ENCODE peak calls at places on chromosomes 6 and 20, in four cellular contexts. Q is K562, X is H1, A is HepG2. T is an unnamed sample.
A peak's percentile ranks its signal among the peaks of the same experiment; 100 is the strongest.

GRCh38 chr20:49104365-49104648 is 58.2 kb downstream of the CSE1L start:
- DNase-seq in X (no peak), Q (no peak), A (no peak), T (no peak)

GRCh38 chr6:93293399-93294271 is 125.7 kb downstream of the EPHA7 start:
- DNase-seq in X (no peak), Q (no peak), A (no peak), T (no peak)

GRCh38 chr6:107185570-107185969 is 70.3 kb upstream of the BEND3 start:
- DNase-seq in Q (peak; percentile 21), X (no peak), A (peak; percentile 29), T (no peak)

GRCh38 chr6:169326067-169326799 is 72.6 kb upstream of the THBS2 start:
- DNase-seq in X (peak; percentile 23), Q (peak; percentile 30), A (peak; percentile 54), T (peak; percentile 44)

GRCh38 chr6:90429713-90430112 is 133.1 kb upstream of the BACH2 start:
- DNase-seq in A (no peak), X (no peak), Q (peak; percentile 48), T (peak; percentile 29)

GRCh38 chr6:30915591-30915946 is 1.5 kb downstream of the VARS2 start:
- DNase-seq in Q (peak; percentile 81), A (peak; percentile 76), X (no peak), T (peak; percentile 55)

GRCh38 chr20:54047741-54048140 is 22.7 kb downstream of the BCAS1 start:
- DNase-seq in X (no peak), Q (no peak), A (no peak), T (no peak)

GRCh38 chr20:59776626-59777320 is 156.7 kb downstream of the SYCP2 start:
- DNase-seq in A (no peak), Q (no peak), X (no peak), T (no peak)

GRCh38 chr6:2749972-2750600 is 636 bp downstream of the MYLK4 start:
- DNase-seq in A (peak; percentile 46), Q (peak; percentile 87), X (no peak), T (peak; percentile 43)

GRCh38 chr6:131212024-131212423 is 76.8 kb downstream of the AKAP7 start:
- DNase-seq in Q (no peak), X (no peak), A (no peak), T (no peak)

GRCh38 chr6:22251331-22251730 is 45.5 kb downstream of the PRL start:
- DNase-seq in A (no peak), X (no peak), Q (no peak), T (no peak)

GRCh38 chr6:81362246-81362645 is 390.2 kb downstream of the TENT5A start:
- DNase-seq in Q (no peak), A (no peak), X (no peak), T (no peak)

GRCh38 chr6:154951400-154952200 is 43.5 kb upstream of the TIAM2 start:
- DNase-seq in A (no peak), Q (peak; percentile 33), X (no peak), T (no peak)

GRCh38 chr20:46683939-46684750 is 5.1 kb downstream of the TP53RK start:
- DNase-seq in Q (peak; percentile 92), X (no peak), A (no peak), T (no peak)

GRCh38 chr6:146289816-146290588 is 253.6 kb upstream of the RAB32 start:
- DNase-seq in X (no peak), A (no peak), Q (no peak), T (no peak)

GRCh38 chr20:50678213-50678898 is 13.0 kb downstream of the RIPOR3 start:
- DNase-seq in A (peak; percentile 94), X (no peak), Q (peak; percentile 49), T (no peak)

GRCh38 chr6:154245542-154245941 is 111.1 kb downstream of the IPCEF1 start:
- DNase-seq in X (no peak), Q (no peak), A (no peak), T (no peak)

GRCh38 chr20:34703061-34703572 is 1.0 kb upstream of the TP53INP2 start:
- DNase-seq in X (no peak), A (no peak), Q (no peak), T (no peak)

GRCh38 chr20:50392138-50392866 is 117.9 kb upstream of the PTPN1 start:
- DNase-seq in X (no peak), A (no peak), Q (no peak), T (no peak)

GRCh38 chr6:85459224-85459901 is 9.5 kb downstream of the NT5E start:
- DNase-seq in Q (no peak), X (no peak), A (no peak), T (peak; percentile 50)

GRCh38 chr6:104711371-104711770 is 148.3 kb downstream of the HACE1 start:
- DNase-seq in X (no peak), Q (no peak), A (peak; percentile 80), T (no peak)

GRCh38 chr20:33653900-33654596 is 8.1 kb upstream of the C20orf144 start:
- DNase-seq in Q (no peak), A (no peak), X (no peak), T (no peak)

GRCh38 chr6:12051861-12052368 is 39.8 kb downstream of the HIVEP1 start:
- DNase-seq in A (no peak), X (no peak), Q (no peak), T (no peak)

GRCh38 chr6:90144928-90145520 is 151.6 kb downstream of the BACH2 start:
- DNase-seq in X (no peak), A (no peak), Q (no peak), T (no peak)

GRCh38 chr20:50625986-50626677 is 65.2 kb downstream of the RIPOR3 start:
- DNase-seq in Q (peak; percentile 68), A (peak; percentile 75), X (no peak), T (peak; percentile 36)

GRCh38 chr6:11198663-11199603 is 33.5 kb downstream of the NEDD9 start:
- DNase-seq in Q (no peak), A (no peak), X (no peak), T (no peak)

DNA sequence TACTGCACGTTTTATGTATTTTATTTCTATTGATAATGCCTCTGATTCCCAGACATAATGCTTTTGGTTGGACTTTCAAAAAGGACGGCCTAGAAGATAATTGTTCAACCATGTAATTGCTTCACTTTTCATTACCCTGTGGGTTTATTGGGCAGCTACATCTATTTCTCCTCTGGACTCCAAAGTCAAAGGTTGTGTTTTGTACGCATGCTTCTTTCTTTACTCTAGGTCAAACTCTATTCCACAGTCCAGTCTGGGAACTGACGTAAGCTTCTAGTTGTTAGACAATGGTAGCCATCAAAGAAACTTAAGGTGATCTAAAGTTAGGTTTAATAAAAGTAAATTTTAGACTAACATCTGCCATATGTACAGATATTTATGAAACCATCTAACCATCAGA is 6.6 kb upstream of the SLC17A3 start:
- DNase-seq in X (no peak), Q (no peak), A (no peak), T (no peak)
- TF ChIP-seq EZH2 in X (no peak), Q (no peak), A (no peak), T (no peak)

GRCh38 chr6:3750324-3751018 is 1.0 kb downstream of the PXDC1 start:
- DNase-seq in Q (no peak), X (no peak), A (peak; percentile 62), T (no peak)

GRCh38 chr6:3751019-3751729 is at the start of gene PXDC1:
- DNase-seq in A (no peak), X (no peak), Q (no peak), T (no peak)

GRCh38 chr6:3752538-3753227 is 1.2 kb upstream of the PXDC1 start:
- DNase-seq in Q (no peak), A (no peak), X (no peak), T (no peak)

GRCh38 chr6:3753228-3753795 is 1.8 kb upstream of the PXDC1 start:
- DNase-seq in Q (no peak), X (no peak), A (no peak), T (no peak)

DNA sequence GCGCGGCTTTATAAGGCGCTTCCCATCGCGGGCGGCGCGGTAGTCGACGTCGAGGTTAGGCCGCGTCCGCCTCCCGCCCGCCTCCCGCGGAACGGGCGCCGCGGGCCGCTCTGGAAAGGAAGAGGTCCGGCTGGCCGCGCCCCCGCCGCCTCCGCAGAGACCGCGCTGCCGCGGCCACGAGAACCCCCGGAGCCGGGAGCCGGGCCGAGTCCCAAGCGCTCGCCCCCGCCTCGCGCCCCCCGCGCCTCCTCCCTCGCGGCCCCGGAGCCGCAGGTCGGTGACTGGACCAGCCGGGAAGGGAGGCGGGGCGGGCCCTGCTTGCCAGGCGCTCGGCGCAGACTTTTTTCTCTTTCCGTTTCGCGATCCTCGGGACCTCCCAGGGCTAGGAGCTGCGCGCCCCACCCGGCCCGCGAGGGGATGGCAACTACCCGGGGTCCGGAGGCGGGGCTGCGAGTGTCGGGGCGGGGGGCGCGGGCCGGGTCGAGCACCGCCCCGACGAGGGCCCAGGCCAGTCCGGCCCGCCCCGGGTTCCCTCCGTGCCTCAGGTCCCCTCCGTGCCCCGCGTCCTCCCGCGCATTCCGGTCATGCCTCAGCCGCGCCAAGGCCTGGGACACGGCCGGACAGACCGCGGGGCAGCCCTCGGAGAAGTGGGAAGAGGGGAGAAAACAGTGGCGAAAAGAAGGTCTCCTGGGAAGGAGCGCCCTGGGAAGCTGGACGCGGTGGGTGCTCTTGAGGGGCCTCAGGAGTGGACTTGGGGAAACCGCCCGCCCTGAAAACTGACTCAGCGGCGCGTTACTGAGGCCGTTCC is 421 bp upstream of the PXDC1 start:
- DNase-seq in X (no peak), Q (peak; percentile 53), A (peak; percentile 87), T (peak; percentile 24)
- TF ChIP-seq ATF3 in X (no peak), Q (no peak), A (no peak), T (no peak)

DNA sequence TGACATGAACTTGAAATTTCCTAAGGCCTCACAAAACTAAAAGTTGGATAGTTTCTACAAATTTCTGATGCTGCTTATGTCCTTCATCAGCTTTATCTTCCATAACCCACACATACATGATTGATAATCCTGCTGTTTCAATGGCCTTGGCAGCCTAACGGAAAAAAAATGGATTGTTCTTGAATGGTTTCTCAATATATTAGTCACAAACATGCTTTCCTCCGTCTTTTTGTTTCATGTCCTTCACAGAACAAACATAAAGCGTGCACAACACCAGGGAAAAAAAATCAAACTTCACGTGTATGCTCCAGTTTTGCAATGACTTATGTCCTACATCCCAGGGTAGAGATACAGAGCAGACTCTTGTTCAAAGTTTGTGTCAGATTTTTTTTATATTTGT is 118.7 kb downstream of the BMP5 start:
- DNase-seq in A (no peak), X (no peak), Q (no peak), T (no peak)
- TF ChIP-seq FOSL1 in A (no peak), X (no peak), Q (no peak), T (no peak)

GRCh38 chr6:83853968-83854501 is 875 bp downstream of the RIPPLY2 start:
- DNase-seq in A (no peak), X (no peak), Q (no peak), T (no peak)
- TF ChIP-seq EZH2 in A (no peak), X (peak; percentile 3), Q (no peak), T (no peak)